ENCODE peak calls at places on chromosomes 5 and 9, in four cellular contexts. One of them, this sample, is unnamed. For H3K36me3, the result is how much of the 10 kb centered on the place peaks cover.

GRCh38 chr5:127302509-127302908 is 11.9 kb downstream of the MEGF10 start:
- DNase-seq in BE2C: no peak
- DNase-seq in keratinocyte: no peak
- DNase-seq in neural progenitor cell: no peak
- DNase-seq in this sample: no peak

GRCh38 chr9:114417511-114417910 is 29.7 kb upstream of the AKNA start:
- DNase-seq in BE2C: no peak
- DNase-seq in keratinocyte: no peak
- DNase-seq in neural progenitor cell: no peak
- DNase-seq in this sample: no peak

GRCh38 chr9:136324501-136325300 is 2.6 kb upstream of the GPSM1 start:
- DNase-seq in BE2C: no peak
- DNase-seq in keratinocyte: no peak
- DNase-seq in neural progenitor cell: peak
- DNase-seq in this sample: peak

GRCh38 chr5:101897914-101898313 is 398.2 kb downstream of the SLCO4C1 start:
- DNase-seq in BE2C: peak
- DNase-seq in keratinocyte: no peak
- DNase-seq in neural progenitor cell: peak
- DNase-seq in this sample: peak

GRCh38 chr9:93105620-93106019 is 9.6 kb downstream of the CARD19 start:
- DNase-seq in BE2C: no peak
- DNase-seq in keratinocyte: no peak
- DNase-seq in neural progenitor cell: no peak
- DNase-seq in this sample: no peak

GRCh38 chr9:4585135-4585534 is 77.0 kb upstream of the PLPP6 start:
- DNase-seq in BE2C: no peak
- DNase-seq in keratinocyte: no peak
- DNase-seq in neural progenitor cell: no peak
- DNase-seq in this sample: no peak

GRCh38 chr5:77235881-77236560 is 25.5 kb downstream of the PDE8B start:
- DNase-seq in BE2C: no peak
- DNase-seq in keratinocyte: no peak
- DNase-seq in neural progenitor cell: no peak
- DNase-seq in this sample: no peak

GRCh38 chr5:87300744-87301143 is 33.1 kb downstream of the RASA1 start:
- DNase-seq in BE2C: peak
- DNase-seq in keratinocyte: peak
- DNase-seq in neural progenitor cell: no peak
- DNase-seq in this sample: no peak

GRCh38 chr5:6745706-6746217 is 32.5 kb downstream of the TENT4A start:
- DNase-seq in BE2C: no peak
- DNase-seq in keratinocyte: no peak
- DNase-seq in neural progenitor cell: peak
- DNase-seq in this sample: peak

GRCh38 chr9:94806307-94806893 is 79.9 kb downstream of the AOPEP start:
- DNase-seq in BE2C: no peak
- DNase-seq in keratinocyte: no peak
- DNase-seq in neural progenitor cell: no peak
- DNase-seq in this sample: no peak

GRCh38 chr9:116493183-116493582 is 193.9 kb upstream of the TRIM32 start:
- DNase-seq in BE2C: no peak
- DNase-seq in keratinocyte: no peak
- DNase-seq in neural progenitor cell: no peak
- DNase-seq in this sample: no peak

GRCh38 chr5:82349651-82350050 is 71.5 kb upstream of the RPS23 start:
- DNase-seq in BE2C: peak
- DNase-seq in keratinocyte: no peak
- DNase-seq in neural progenitor cell: peak
- DNase-seq in this sample: peak

GRCh38 chr9:109248133-109248581 is 72.7 kb downstream of the EPB41L4B start:
- DNase-seq in BE2C: peak
- DNase-seq in keratinocyte: no peak
- DNase-seq in neural progenitor cell: no peak
- DNase-seq in this sample: peak

GRCh38 chr9:124282442-124283231 is 24.9 kb downstream of the NEK6 start:
- DNase-seq in BE2C: no peak
- DNase-seq in keratinocyte: no peak
- DNase-seq in neural progenitor cell: no peak
- DNase-seq in this sample: no peak

GRCh38 chr5:58457040-58457439 is 2.8 kb downstream of the PLK2 start:
- DNase-seq in BE2C: no peak
- DNase-seq in keratinocyte: peak
- DNase-seq in neural progenitor cell: no peak
- DNase-seq in this sample: no peak

GRCh38 chr5:58455066-58455465 is 4.8 kb downstream of the PLK2 start:
- DNase-seq in BE2C: no peak
- DNase-seq in keratinocyte: no peak
- DNase-seq in neural progenitor cell: no peak
- DNase-seq in this sample: no peak

GRCh38 chr5:58456486-58456885 is 3.4 kb downstream of the PLK2 start:
- DNase-seq in BE2C: no peak
- DNase-seq in keratinocyte: peak
- DNase-seq in neural progenitor cell: no peak
- DNase-seq in this sample: no peak

GRCh38 chr5:58455495-58455894 is 4.4 kb downstream of the PLK2 start:
- DNase-seq in BE2C: no peak
- DNase-seq in keratinocyte: no peak
- DNase-seq in neural progenitor cell: no peak
- DNase-seq in this sample: no peak

GRCh38 chr5:58455966-58456365 is 3.9 kb downstream of the PLK2 start:
- DNase-seq in BE2C: no peak
- DNase-seq in keratinocyte: no peak
- DNase-seq in neural progenitor cell: no peak
- DNase-seq in this sample: no peak
- H3K4me3 ChIP-seq in BE2C: no peak
- H3K4me3 ChIP-seq in keratinocyte: peak
- H3K4me3 ChIP-seq in neural progenitor cell: no peak
- H3K4me3 ChIP-seq in this sample: no peak

GRCh38 chr5:11047051-11047450 is 286.0 kb upstream of the DAP start:
- DNase-seq in BE2C: no peak
- DNase-seq in keratinocyte: no peak
- DNase-seq in neural progenitor cell: no peak
- DNase-seq in this sample: no peak
- H3K36me3 ChIP-seq in BE2C: under half
- H3K36me3 ChIP-seq in keratinocyte: under half
- H3K36me3 ChIP-seq in neural progenitor cell: under half
- H3K36me3 ChIP-seq in this sample: under half

GRCh38 chr9:131853434-131853833 is 113.6 kb upstream of the RAPGEF1 start:
- DNase-seq in BE2C: no peak
- DNase-seq in keratinocyte: no peak
- DNase-seq in neural progenitor cell: no peak
- DNase-seq in this sample: no peak

GRCh38 chr9:131851414-131851813 is 111.5 kb upstream of the RAPGEF1 start:
- DNase-seq in BE2C: no peak
- DNase-seq in keratinocyte: no peak
- DNase-seq in neural progenitor cell: no peak
- DNase-seq in this sample: no peak

GRCh38 chr9:131854334-131854733 is 114.5 kb upstream of the RAPGEF1 start:
- DNase-seq in BE2C: no peak
- DNase-seq in keratinocyte: no peak
- DNase-seq in neural progenitor cell: no peak
- DNase-seq in this sample: no peak

GRCh38 chr9:131856105-131856504 is 116.2 kb upstream of the RAPGEF1 start:
- DNase-seq in BE2C: no peak
- DNase-seq in keratinocyte: no peak
- DNase-seq in neural progenitor cell: peak
- DNase-seq in this sample: no peak

DNA sequence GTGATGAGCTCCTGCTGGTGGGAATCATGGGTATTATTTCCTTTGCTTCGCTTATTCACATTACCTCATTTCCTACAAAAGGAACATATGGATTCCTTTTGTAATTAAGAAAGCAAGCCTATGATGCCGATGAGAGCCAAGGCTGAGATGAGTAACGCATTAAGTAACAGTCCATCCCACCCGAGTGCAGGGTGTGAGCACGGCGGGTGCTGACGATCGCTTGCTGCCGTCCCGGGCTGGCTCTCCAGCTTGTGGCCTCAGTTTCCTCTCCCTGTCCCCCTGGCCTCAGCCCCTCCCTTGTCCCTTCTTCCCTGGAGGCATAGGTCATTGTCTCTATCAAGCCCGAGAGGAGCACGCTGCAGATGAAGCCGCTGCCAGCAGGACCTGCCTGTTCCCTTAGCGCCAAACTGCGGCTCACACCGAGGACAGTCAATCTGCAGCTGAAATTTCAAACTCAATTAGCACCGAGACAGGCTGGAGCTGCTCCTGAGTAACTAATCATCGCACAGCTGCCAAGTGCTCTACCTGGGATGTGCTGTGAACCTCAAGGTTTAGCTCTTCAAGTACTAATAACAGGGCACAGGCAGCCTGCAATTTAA is 115.1 kb upstream of the RAPGEF1 start:
- DNase-seq in BE2C: peak
- DNase-seq in keratinocyte: no peak
- DNase-seq in neural progenitor cell: no peak
- DNase-seq in this sample: no peak
- H3K4me3 ChIP-seq in BE2C: peak
- H3K4me3 ChIP-seq in keratinocyte: no peak
- H3K4me3 ChIP-seq in neural progenitor cell: no peak
- H3K4me3 ChIP-seq in this sample: no peak

DNA sequence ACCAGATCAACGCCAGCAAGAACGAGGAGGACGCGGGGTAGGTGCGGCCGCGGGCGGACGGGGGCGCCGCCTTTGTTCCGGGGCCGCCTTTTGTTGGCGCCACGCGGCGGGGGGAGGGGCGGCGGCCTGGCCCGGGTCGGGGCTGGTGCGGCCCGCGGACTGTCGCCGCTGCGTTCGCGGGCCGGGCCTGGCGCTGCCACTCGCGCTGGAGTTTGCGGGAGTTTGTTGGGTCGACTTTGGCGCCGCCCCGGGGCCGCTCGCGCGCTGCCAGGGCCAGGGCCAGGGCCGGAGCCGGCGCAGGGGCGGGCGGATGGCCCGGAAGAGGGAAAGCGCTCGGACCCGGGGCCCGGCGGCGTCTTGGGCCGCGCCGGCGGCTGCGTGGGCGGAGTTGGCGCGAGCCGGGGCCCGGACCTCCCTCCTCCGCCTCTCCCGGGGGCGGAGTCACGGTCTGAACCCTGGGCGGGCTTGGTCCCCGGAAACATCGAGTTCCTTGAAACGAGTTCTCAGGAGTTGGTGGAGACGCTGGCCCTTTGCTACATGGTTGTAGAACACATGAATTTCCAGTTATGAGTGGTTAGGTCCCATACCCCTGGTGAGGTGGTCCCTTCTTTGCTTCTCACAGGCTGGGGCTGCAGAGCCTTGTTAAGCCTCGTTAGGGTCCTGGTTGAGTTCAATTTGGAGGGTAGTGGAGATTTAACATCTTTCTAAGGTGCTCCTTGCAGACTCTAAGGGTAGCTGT is 846 bp downstream of the HNRNPAB start:
- DNase-seq in BE2C: peak
- DNase-seq in keratinocyte: no peak
- DNase-seq in neural progenitor cell: peak
- DNase-seq in this sample: peak
- H3K36me3 ChIP-seq in BE2C: half or more
- H3K36me3 ChIP-seq in keratinocyte: under half
- H3K36me3 ChIP-seq in neural progenitor cell: under half
- H3K36me3 ChIP-seq in this sample: under half

This sample was measured in WERI-Rb-1.